ENCODE peak calls at places on chromosomes 13 and 19, in four cellular contexts. One of them, this sample, is unnamed. For H3K9me3, the result is how much of the 10 kb centered on the place peaks cover.

GRCh38 chr13:113050856-113051431 is 54.6 kb upstream of the F7 start:
- DNase-seq in cardiac muscle cell: no peak
- DNase-seq in CD8-positive, alpha-beta memory T cell: peak
- DNase-seq in neuronal stem cell: no peak
- DNase-seq in this sample: no peak

GRCh38 chr13:110525328-110526319 is 35.9 kb downstream of the RAB20 start:
- DNase-seq in neuronal stem cell: no peak
- DNase-seq in cardiac muscle cell: no peak
- DNase-seq in CD8-positive, alpha-beta memory T cell: no peak
- DNase-seq in this sample: no peak

GRCh38 chr13:110408286-110408685 is 101.2 kb downstream of the COL4A2 start:
- DNase-seq in cardiac muscle cell: no peak
- DNase-seq in neuronal stem cell: no peak
- DNase-seq in CD8-positive, alpha-beta memory T cell: no peak
- DNase-seq in this sample: no peak

GRCh38 chr19:7832781-7833180 is 2.8 kb downstream of the EVI5L start:
- DNase-seq in CD8-positive, alpha-beta memory T cell: no peak
- DNase-seq in neuronal stem cell: no peak
- DNase-seq in cardiac muscle cell: peak
- DNase-seq in this sample: no peak

GRCh38 chr19:32828643-32829344 is 40.8 kb downstream of the SLC7A9 start:
- DNase-seq in CD8-positive, alpha-beta memory T cell: no peak
- DNase-seq in cardiac muscle cell: no peak
- DNase-seq in neuronal stem cell: no peak
- DNase-seq in this sample: no peak

GRCh38 chr13:31898383-31899071 is 133.0 kb upstream of the FRY start:
- DNase-seq in cardiac muscle cell: no peak
- DNase-seq in neuronal stem cell: no peak
- DNase-seq in CD8-positive, alpha-beta memory T cell: no peak
- DNase-seq in this sample: no peak

GRCh38 chr13:70923863-70924752 is 815.9 kb upstream of the KLHL1 start:
- DNase-seq in neuronal stem cell: no peak
- DNase-seq in CD8-positive, alpha-beta memory T cell: no peak
- DNase-seq in cardiac muscle cell: no peak
- DNase-seq in this sample: no peak

GRCh38 chr13:113964251-113964995 is 9.5 kb downstream of the C13orf46 start:
- DNase-seq in CD8-positive, alpha-beta memory T cell: peak
- DNase-seq in cardiac muscle cell: no peak
- DNase-seq in neuronal stem cell: no peak
- DNase-seq in this sample: peak

GRCh38 chr19:18220632-18221275 is 5.5 kb downstream of the PDE4C start:
- DNase-seq in cardiac muscle cell: no peak
- DNase-seq in neuronal stem cell: no peak
- DNase-seq in CD8-positive, alpha-beta memory T cell: no peak
- DNase-seq in this sample: no peak

DNA sequence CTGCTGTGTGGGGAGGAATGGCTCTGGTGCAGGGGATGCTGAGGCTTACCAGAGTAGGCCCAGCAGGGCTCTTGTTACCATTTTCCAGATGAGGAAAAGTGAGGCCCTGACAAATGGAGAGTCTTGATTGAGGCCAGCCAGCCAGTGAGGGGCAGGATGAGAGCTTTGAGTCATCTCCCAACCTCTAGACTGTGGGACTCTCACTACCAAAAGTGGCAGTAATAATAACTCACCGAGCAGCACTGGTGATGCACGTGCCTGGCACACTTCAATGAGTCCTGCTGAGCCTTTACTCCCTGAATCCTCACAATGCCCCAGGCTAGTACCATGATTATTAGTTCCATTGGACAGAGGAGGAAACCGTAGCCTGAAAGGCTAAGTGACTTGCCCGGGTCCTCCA is 7.8 kb downstream of the CIC start:
- DNase-seq in neuronal stem cell: no peak
- DNase-seq in cardiac muscle cell: no peak
- DNase-seq in CD8-positive, alpha-beta memory T cell: no peak
- DNase-seq in this sample: no peak
- H3K9me3 ChIP-seq in neuronal stem cell: under half
- H3K9me3 ChIP-seq in cardiac muscle cell: under half
- H3K9me3 ChIP-seq in CD8-positive, alpha-beta memory T cell: under half
- H3K9me3 ChIP-seq in this sample: under half

GRCh38 chr13:26881154-26881553 is 120.6 kb upstream of the GPR12 start:
- DNase-seq in cardiac muscle cell: peak
- DNase-seq in CD8-positive, alpha-beta memory T cell: no peak
- DNase-seq in neuronal stem cell: no peak
- DNase-seq in this sample: no peak

GRCh38 chr13:26887594-26887993 is 127.0 kb upstream of the GPR12 start:
- DNase-seq in neuronal stem cell: no peak
- DNase-seq in cardiac muscle cell: no peak
- DNase-seq in CD8-positive, alpha-beta memory T cell: no peak
- DNase-seq in this sample: no peak

GRCh38 chr13:26882731-26883130 is 122.1 kb upstream of the GPR12 start:
- DNase-seq in cardiac muscle cell: no peak
- DNase-seq in CD8-positive, alpha-beta memory T cell: no peak
- DNase-seq in neuronal stem cell: no peak
- DNase-seq in this sample: no peak

GRCh38 chr13:26880741-26881140 is 120.2 kb upstream of the GPR12 start:
- DNase-seq in CD8-positive, alpha-beta memory T cell: no peak
- DNase-seq in neuronal stem cell: no peak
- DNase-seq in cardiac muscle cell: peak
- DNase-seq in this sample: no peak

DNA sequence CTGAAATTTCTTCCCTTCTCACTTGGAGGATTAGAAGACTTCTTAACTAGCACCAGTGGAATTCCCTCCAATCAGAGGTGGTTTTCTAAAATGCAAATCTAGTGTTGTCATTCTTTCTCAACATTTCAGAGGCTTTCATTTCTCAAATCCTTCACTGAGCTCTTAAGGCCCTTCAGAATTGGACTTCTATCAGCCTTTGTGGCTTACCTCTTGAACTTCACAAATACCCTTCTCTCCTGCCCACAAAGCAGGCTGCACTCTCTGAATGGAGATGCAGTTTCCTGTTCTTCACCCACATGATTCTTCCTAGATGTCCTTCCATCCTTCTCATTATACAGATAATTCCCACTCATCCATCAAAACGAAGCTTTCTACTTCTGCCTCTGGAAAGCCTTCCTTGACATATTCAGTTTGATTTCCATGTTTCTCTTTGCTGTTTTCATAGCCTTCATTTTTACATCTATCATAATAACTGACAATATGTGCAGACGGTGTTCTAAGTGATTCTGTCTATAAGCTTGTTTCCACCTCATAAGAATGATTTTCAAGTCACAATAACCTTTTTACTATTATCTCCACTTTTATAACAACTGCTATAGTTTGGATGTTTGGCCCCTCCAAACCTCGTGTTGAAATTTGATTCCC is 123.1 kb upstream of the GPR12 start:
- DNase-seq in neuronal stem cell: no peak
- DNase-seq in cardiac muscle cell: no peak
- DNase-seq in CD8-positive, alpha-beta memory T cell: no peak
- DNase-seq in this sample: no peak
- H3K9me3 ChIP-seq in neuronal stem cell: under half
- H3K9me3 ChIP-seq in cardiac muscle cell: under half
- H3K9me3 ChIP-seq in CD8-positive, alpha-beta memory T cell: under half
- H3K9me3 ChIP-seq in this sample: under half

GRCh38 chr19:53057904-53058579 is 13.5 kb downstream of the ERVV-2 start:
- DNase-seq in cardiac muscle cell: peak
- DNase-seq in CD8-positive, alpha-beta memory T cell: no peak
- DNase-seq in neuronal stem cell: no peak
- DNase-seq in this sample: no peak
- H3K9me3 ChIP-seq in cardiac muscle cell: under half
- H3K9me3 ChIP-seq in CD8-positive, alpha-beta memory T cell: under half
- H3K9me3 ChIP-seq in neuronal stem cell: under half
- H3K9me3 ChIP-seq in this sample: under half

DNA sequence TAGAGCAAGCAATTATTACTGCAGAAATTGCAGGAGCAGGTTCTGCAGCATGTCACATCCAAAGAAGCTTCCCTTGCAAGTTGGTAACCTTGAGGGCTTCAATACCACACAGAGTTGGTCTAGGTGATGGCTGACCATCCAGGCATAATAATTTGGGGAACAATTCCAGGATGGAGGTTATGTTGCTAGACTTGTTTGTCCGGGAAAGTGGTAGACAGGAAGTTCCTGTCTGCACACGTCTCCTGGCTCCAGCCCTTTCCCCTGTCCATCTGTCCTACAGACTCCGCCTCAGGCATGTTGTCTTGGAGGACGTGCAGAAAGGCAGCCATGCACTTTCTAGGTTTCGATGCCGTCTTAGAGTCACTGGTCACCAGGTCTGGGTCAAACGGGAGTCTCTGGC is 26.0 kb downstream of the DPRX start:
- DNase-seq in neuronal stem cell: no peak
- DNase-seq in cardiac muscle cell: no peak
- DNase-seq in CD8-positive, alpha-beta memory T cell: no peak
- DNase-seq in this sample: no peak
- H3K9me3 ChIP-seq in neuronal stem cell: under half
- H3K9me3 ChIP-seq in cardiac muscle cell: under half
- H3K9me3 ChIP-seq in CD8-positive, alpha-beta memory T cell: under half
- H3K9me3 ChIP-seq in this sample: under half

GRCh38 chr19:52370341-52370710 is 603 bp downstream of the ZNF880 start:
- DNase-seq in cardiac muscle cell: no peak
- DNase-seq in CD8-positive, alpha-beta memory T cell: no peak
- DNase-seq in neuronal stem cell: no peak
- DNase-seq in this sample: no peak
- H3K9me3 ChIP-seq in cardiac muscle cell: under half
- H3K9me3 ChIP-seq in CD8-positive, alpha-beta memory T cell: under half
- H3K9me3 ChIP-seq in neuronal stem cell: under half
- H3K9me3 ChIP-seq in this sample: under half

GRCh38 chr19:15631817-15632216 is 8.9 kb upstream of the CYP4F3 start:
- DNase-seq in neuronal stem cell: no peak
- DNase-seq in CD8-positive, alpha-beta memory T cell: peak
- DNase-seq in cardiac muscle cell: peak
- DNase-seq in this sample: peak

GRCh38 chr19:15628236-15629002 is 12.3 kb upstream of the CYP4F3 start:
- DNase-seq in CD8-positive, alpha-beta memory T cell: no peak
- DNase-seq in neuronal stem cell: no peak
- DNase-seq in cardiac muscle cell: no peak
- DNase-seq in this sample: no peak

GRCh38 chr19:15634105-15634504 is 6.6 kb upstream of the CYP4F3 start:
- DNase-seq in neuronal stem cell: no peak
- DNase-seq in cardiac muscle cell: no peak
- DNase-seq in CD8-positive, alpha-beta memory T cell: no peak
- DNase-seq in this sample: no peak

GRCh38 chr19:15633122-15633521 is 7.6 kb upstream of the CYP4F3 start:
- DNase-seq in cardiac muscle cell: no peak
- DNase-seq in neuronal stem cell: no peak
- DNase-seq in CD8-positive, alpha-beta memory T cell: no peak
- DNase-seq in this sample: no peak

GRCh38 chr19:15629003-15629880 is 11.5 kb upstream of the CYP4F3 start:
- DNase-seq in CD8-positive, alpha-beta memory T cell: peak
- DNase-seq in neuronal stem cell: peak
- DNase-seq in cardiac muscle cell: peak
- DNase-seq in this sample: peak
- H3K9me3 ChIP-seq in CD8-positive, alpha-beta memory T cell: under half
- H3K9me3 ChIP-seq in neuronal stem cell: under half
- H3K9me3 ChIP-seq in cardiac muscle cell: under half
- H3K9me3 ChIP-seq in this sample: under half

GRCh38 chr19:4501005-4501591 is 17.2 kb downstream of the PLIN4 start:
- DNase-seq in cardiac muscle cell: no peak
- DNase-seq in neuronal stem cell: no peak
- DNase-seq in CD8-positive, alpha-beta memory T cell: no peak
- DNase-seq in this sample: no peak

GRCh38 chr19:4503224-4504170 is 14.8 kb downstream of the PLIN4 start:
- DNase-seq in neuronal stem cell: no peak
- DNase-seq in cardiac muscle cell: no peak
- DNase-seq in CD8-positive, alpha-beta memory T cell: no peak
- DNase-seq in this sample: no peak

GRCh38 chr19:4499855-4500254 is 18.4 kb downstream of the PLIN4 start:
- DNase-seq in neuronal stem cell: no peak
- DNase-seq in cardiac muscle cell: no peak
- DNase-seq in CD8-positive, alpha-beta memory T cell: no peak
- DNase-seq in this sample: no peak

GRCh38 chr19:4502282-4503223 is 15.7 kb downstream of the PLIN4 start:
- DNase-seq in CD8-positive, alpha-beta memory T cell: no peak
- DNase-seq in neuronal stem cell: no peak
- DNase-seq in cardiac muscle cell: no peak
- DNase-seq in this sample: no peak

GRCh38 chr19:4501691-4502090 is 16.6 kb downstream of the PLIN4 start:
- DNase-seq in cardiac muscle cell: no peak
- DNase-seq in CD8-positive, alpha-beta memory T cell: no peak
- DNase-seq in neuronal stem cell: no peak
- DNase-seq in this sample: no peak
- H3K9me3 ChIP-seq in cardiac muscle cell: under half
- H3K9me3 ChIP-seq in CD8-positive, alpha-beta memory T cell: under half
- H3K9me3 ChIP-seq in neuronal stem cell: under half
- H3K9me3 ChIP-seq in this sample: under half

DNA sequence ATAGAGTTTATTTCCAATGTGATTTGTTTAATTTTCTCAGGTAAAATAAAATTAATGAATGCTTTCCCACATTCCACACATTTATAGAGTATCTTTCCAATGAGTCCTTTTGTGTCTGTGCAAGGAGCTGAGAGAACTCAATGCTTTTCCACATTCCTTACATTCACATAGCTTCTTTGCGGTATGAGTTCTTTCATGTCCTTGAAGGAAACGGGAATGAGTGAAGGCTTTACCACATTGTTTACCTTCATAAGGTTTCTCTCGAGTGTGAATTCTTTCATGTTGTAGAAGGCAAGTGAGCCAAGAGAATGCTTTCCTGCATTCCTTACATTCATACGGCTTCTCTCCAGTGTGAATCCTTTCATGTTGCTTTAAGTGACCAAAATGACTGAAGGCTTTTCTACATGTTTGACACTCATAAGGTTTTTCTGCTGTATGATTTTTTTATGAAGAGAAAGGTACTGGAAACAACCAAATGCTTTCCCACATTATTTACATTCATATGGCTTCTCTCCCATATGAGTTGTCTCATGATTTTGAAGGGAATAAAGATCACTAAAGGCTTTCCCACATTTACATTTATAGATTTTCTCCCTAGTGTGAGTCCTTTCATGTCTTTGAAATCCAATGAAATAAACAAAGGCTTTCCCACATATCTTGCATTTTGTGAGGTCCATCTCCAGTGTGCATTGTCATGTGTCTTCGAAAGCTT is 14.4 kb upstream of the ZNF442 start:
- DNase-seq in CD8-positive, alpha-beta memory T cell: no peak
- DNase-seq in cardiac muscle cell: no peak
- DNase-seq in neuronal stem cell: no peak
- DNase-seq in this sample: no peak
- H3K9me3 ChIP-seq in CD8-positive, alpha-beta memory T cell: under half
- H3K9me3 ChIP-seq in cardiac muscle cell: under half
- H3K9me3 ChIP-seq in neuronal stem cell: under half
- H3K9me3 ChIP-seq in this sample: under half

DNA sequence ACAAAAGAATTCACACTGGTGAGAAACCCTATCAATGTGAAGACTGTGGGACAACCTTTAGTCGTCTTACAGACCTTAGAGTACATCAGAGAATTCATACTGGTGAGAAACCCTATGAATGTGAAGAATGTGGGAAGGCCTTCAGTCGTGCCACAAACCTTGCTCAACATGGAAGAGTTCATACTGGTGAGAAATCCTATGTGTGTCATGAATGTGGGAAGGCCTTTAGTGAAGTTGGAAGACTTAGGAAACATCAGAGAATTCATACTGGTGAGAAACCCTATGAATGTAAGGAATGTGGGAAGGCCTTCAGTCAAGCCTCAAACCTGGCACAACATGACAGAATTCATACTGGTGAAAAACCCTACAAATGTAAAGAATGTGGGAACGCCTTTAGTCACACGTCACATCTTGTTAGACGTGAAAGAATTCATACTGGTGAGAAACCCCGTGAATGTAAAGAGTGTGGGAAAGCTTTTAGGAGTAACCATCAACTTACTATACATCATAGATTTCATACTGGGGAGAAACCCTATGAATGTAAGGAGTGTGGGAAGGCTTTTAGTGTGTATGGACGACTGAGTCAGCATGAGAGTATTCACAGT is 24.0 kb upstream of the ZNF573 start:
- DNase-seq in cardiac muscle cell: no peak
- DNase-seq in CD8-positive, alpha-beta memory T cell: no peak
- DNase-seq in neuronal stem cell: no peak
- DNase-seq in this sample: no peak
- H3K9me3 ChIP-seq in cardiac muscle cell: under half
- H3K9me3 ChIP-seq in CD8-positive, alpha-beta memory T cell: under half
- H3K9me3 ChIP-seq in neuronal stem cell: under half
- H3K9me3 ChIP-seq in this sample: under half

This sample was measured in T-helper 17 cell.